ENCODE peak calls at places on chromosomes 11 and 22, in eight cellular contexts. L is fibroblast of mammary gland; Q is RCC 7860; W is mesendoderm; H is mammary epithelial cell; O is Ammon's horn; C is cardiac septum; Z is activated CD8-positive, alpha-beta T cell treated with anti-CD3 and anti-CD28 coated beads for 36 hours. Y is an unnamed sample.

GRCh38 chr11:118048472-118049370 is 28.2 kb upstream of the TMPRSS4 start:
- DNase-seq in L (no peak), Q (no peak), W (no peak), H (no peak), O (no peak), C (peak; percentile 31), Z (no peak), Y (peak; percentile 51)

GRCh38 chr22:49508561-49508960 is 319.1 kb downstream of the BRD1 start:
- DNase-seq in L (no peak), Q (no peak), W (no peak), H (no peak), O (no peak), C (peak; percentile 54), Z (no peak), Y (no peak)

GRCh38 chr11:9396752-9397151 is 12.3 kb downstream of the IPO7 start:
- DNase-seq in L (no peak), Q (no peak), W (no peak), H (no peak), O (no peak), C (no peak), Z (no peak), Y (no peak)

GRCh38 chr22:36457688-36458450 is 23.6 kb downstream of the TXN2 start:
- DNase-seq in L (peak; percentile 60), Q (no peak), W (no peak), H (no peak), O (no peak), C (no peak), Z (no peak), Y (no peak)

GRCh38 chr22:31139866-31140716 is at the start of gene PLA2G3:
- DNase-seq in L (peak; percentile 62), Q (no peak), W (peak; percentile 98), H (no peak), O (no peak), C (peak; percentile 62), Z (no peak), Y (peak; percentile 47)

GRCh38 chr11:120141144-120142071 is 3.5 kb upstream of the TRIM29 start:
- DNase-seq in L (no peak), Q (no peak), W (no peak), H (no peak), O (peak; percentile 1), C (peak; percentile 64), Z (no peak), Y (peak; percentile 92)

GRCh38 chr22:26891431-26891830 is 234.0 kb downstream of the MIAT start:
- DNase-seq in L (no peak), Q (no peak), W (no peak), H (no peak), O (no peak), C (no peak), Z (no peak), Y (peak; percentile 16)

GRCh38 chr11:106222626-106223025 is 145.2 kb downstream of the AASDHPPT start:
- DNase-seq in L (no peak), Q (no peak), W (peak; percentile 27), H (no peak), O (no peak), C (no peak), Z (no peak), Y (peak; percentile 35)

GRCh38 chr11:74506823-74507222 is 13.3 kb upstream of the LIPT2 start:
- DNase-seq in L (peak; percentile 5), Q (no peak), W (peak; percentile 13), H (no peak), O (no peak), C (no peak), Z (no peak), Y (no peak)

GRCh38 chr22:46588279-46589140 is 31.7 kb upstream of the GRAMD4 start:
- DNase-seq in L (no peak), Q (no peak), W (no peak), H (no peak), O (no peak), C (no peak), Z (no peak), Y (no peak)

GRCh38 chr22:50274311-50274710 is 4.1 kb upstream of the MAPK11 start:
- DNase-seq in L (peak; percentile 62), Q (peak; percentile 21), W (no peak), H (no peak), O (peak; percentile 81), C (no peak), Z (peak; percentile 69), Y (peak; percentile 79)

GRCh38 chr22:20009582-20010306 is 6.9 kb downstream of the ARVCF start:
- DNase-seq in L (no peak), Q (no peak), W (no peak), H (no peak), O (no peak), C (no peak), Z (no peak), Y (no peak)

GRCh38 chr11:120969993-120970392 is 53.9 kb upstream of the TBCEL start:
- DNase-seq in L (no peak), Q (no peak), W (no peak), H (no peak), O (peak; percentile 16), C (no peak), Z (no peak), Y (no peak)